ENCODE peak calls at places on chromosomes 2 and 18, in six cellular contexts. One of them, this sample, is unnamed.

GRCh38 chr18:37286801-37287200 is 278.8 kb downstream of the CELF4 start:
- DNase-seq in NCI-H524: no peak
- DNase-seq in mesendoderm: no peak
- DNase-seq in mucosa of gallbladder: no peak
- DNase-seq in NCI-H2171: no peak
- DNase-seq in cardiac muscle cell: no peak
- DNase-seq in this sample: no peak

GRCh38 chr2:111702119-111702808 is 181.7 kb downstream of the ANAPC1 start:
- DNase-seq in NCI-H524: peak; percentile 59
- DNase-seq in mucosa of gallbladder: peak; percentile 37
- DNase-seq in cardiac muscle cell: peak; percentile 80
- DNase-seq in NCI-H2171: no peak
- DNase-seq in mesendoderm: peak; percentile 88
- DNase-seq in this sample: peak; percentile 35

GRCh38 chr2:206392118-206392517 is 51.2 kb upstream of the ADAM23 start:
- DNase-seq in NCI-H524: peak; percentile 46
- DNase-seq in mesendoderm: peak; percentile 67
- DNase-seq in mucosa of gallbladder: no peak
- DNase-seq in cardiac muscle cell: peak; percentile 60
- DNase-seq in NCI-H2171: peak; percentile 12
- DNase-seq in this sample: peak; percentile 33

GRCh38 chr2:119472749-119473148 is 41.1 kb downstream of the TMEM37 start:
- DNase-seq in mucosa of gallbladder: no peak
- DNase-seq in NCI-H524: no peak
- DNase-seq in NCI-H2171: no peak
- DNase-seq in mesendoderm: no peak
- DNase-seq in cardiac muscle cell: no peak
- DNase-seq in this sample: no peak

GRCh38 chr2:226829721-226830631 is 5.9 kb upstream of the RHBDD1 start:
- DNase-seq in mesendoderm: no peak
- DNase-seq in NCI-H2171: no peak
- DNase-seq in NCI-H524: no peak
- DNase-seq in cardiac muscle cell: no peak
- DNase-seq in mucosa of gallbladder: no peak
- DNase-seq in this sample: no peak

GRCh38 chr2:220510668-220511067 is 883.2 kb downstream of the SLC4A3 start:
- DNase-seq in NCI-H2171: no peak
- DNase-seq in NCI-H524: peak; percentile 22
- DNase-seq in cardiac muscle cell: no peak
- DNase-seq in mesendoderm: no peak
- DNase-seq in mucosa of gallbladder: no peak
- DNase-seq in this sample: no peak

GRCh38 chr2:111665551-111666116 is 218.4 kb downstream of the ANAPC1 start:
- DNase-seq in NCI-H524: no peak
- DNase-seq in cardiac muscle cell: no peak
- DNase-seq in NCI-H2171: no peak
- DNase-seq in mucosa of gallbladder: no peak
- DNase-seq in mesendoderm: no peak
- DNase-seq in this sample: no peak

GRCh38 chr2:74026674-74027294 is 42.1 kb downstream of the TET3 start:
- DNase-seq in NCI-H2171: no peak
- DNase-seq in NCI-H524: no peak
- DNase-seq in mesendoderm: peak; percentile 65
- DNase-seq in mucosa of gallbladder: no peak
- DNase-seq in cardiac muscle cell: no peak
- DNase-seq in this sample: no peak

GRCh38 chr2:155381446-155381845 is 683.0 kb downstream of the KCNJ3 start:
- DNase-seq in NCI-H524: no peak
- DNase-seq in mesendoderm: no peak
- DNase-seq in cardiac muscle cell: no peak
- DNase-seq in NCI-H2171: no peak
- DNase-seq in mucosa of gallbladder: no peak
- DNase-seq in this sample: peak; percentile 28

GRCh38 chr2:16900405-16901025 is 234.9 kb upstream of the CYRIA start:
- DNase-seq in cardiac muscle cell: peak; percentile 2
- DNase-seq in NCI-H2171: no peak
- DNase-seq in mucosa of gallbladder: no peak
- DNase-seq in NCI-H524: peak; percentile 18
- DNase-seq in mesendoderm: peak; percentile 80
- DNase-seq in this sample: peak; percentile 8

GRCh38 chr2:16654775-16655456 is 10.7 kb downstream of the CYRIA start:
- DNase-seq in NCI-H524: no peak
- DNase-seq in cardiac muscle cell: no peak
- DNase-seq in mucosa of gallbladder: no peak
- DNase-seq in NCI-H2171: no peak
- DNase-seq in mesendoderm: no peak
- DNase-seq in this sample: no peak

GRCh38 chr2:187654535-187654934 is 100.3 kb upstream of the TFPI start:
- DNase-seq in mesendoderm: no peak
- DNase-seq in cardiac muscle cell: no peak
- DNase-seq in NCI-H524: peak; percentile 77
- DNase-seq in mucosa of gallbladder: no peak
- DNase-seq in NCI-H2171: peak; percentile 45
- DNase-seq in this sample: no peak

GRCh38 chr2:46983065-46983801 is 67.6 kb upstream of the MCFD2 start:
- DNase-seq in mucosa of gallbladder: no peak
- DNase-seq in mesendoderm: peak; percentile 29
- DNase-seq in NCI-H524: peak; percentile 94
- DNase-seq in NCI-H2171: no peak
- DNase-seq in cardiac muscle cell: peak; percentile 60
- DNase-seq in this sample: peak; percentile 64

GRCh38 chr2:176575237-176575744 is 306.0 kb downstream of the MTX2 start:
- DNase-seq in mucosa of gallbladder: no peak
- DNase-seq in cardiac muscle cell: no peak
- DNase-seq in mesendoderm: no peak
- DNase-seq in NCI-H524: no peak
- DNase-seq in NCI-H2171: no peak
- DNase-seq in this sample: no peak

GRCh38 chr2:181157326-181157725 is 176.9 kb downstream of the UBE2E3 start:
- DNase-seq in mesendoderm: no peak
- DNase-seq in mucosa of gallbladder: no peak
- DNase-seq in NCI-H2171: no peak
- DNase-seq in cardiac muscle cell: no peak
- DNase-seq in NCI-H524: no peak
- DNase-seq in this sample: no peak

GRCh38 chr2:201960300-201960699 is 73.4 kb upstream of the FZD7 start:
- DNase-seq in cardiac muscle cell: no peak
- DNase-seq in mesendoderm: no peak
- DNase-seq in NCI-H2171: no peak
- DNase-seq in NCI-H524: peak; percentile 36
- DNase-seq in mucosa of gallbladder: no peak
- DNase-seq in this sample: peak; percentile 39

GRCh38 chr2:101420623-101421022 is 33.3 kb upstream of the CREG2 start:
- DNase-seq in NCI-H2171: no peak
- DNase-seq in cardiac muscle cell: peak; percentile 41
- DNase-seq in mucosa of gallbladder: no peak
- DNase-seq in NCI-H524: no peak
- DNase-seq in mesendoderm: no peak
- DNase-seq in this sample: no peak

GRCh38 chr2:7984693-7985353 is 697.0 kb upstream of the ID2 start:
- DNase-seq in cardiac muscle cell: no peak
- DNase-seq in NCI-H2171: no peak
- DNase-seq in mucosa of gallbladder: no peak
- DNase-seq in mesendoderm: no peak
- DNase-seq in NCI-H524: no peak
- DNase-seq in this sample: no peak

GRCh38 chr2:8659092-8659734 is 22.6 kb upstream of the ID2 start:
- DNase-seq in mucosa of gallbladder: no peak
- DNase-seq in NCI-H2171: no peak
- DNase-seq in cardiac muscle cell: no peak
- DNase-seq in mesendoderm: no peak
- DNase-seq in NCI-H524: no peak
- DNase-seq in this sample: no peak

GRCh38 chr2:199488772-199489400 is 31.1 kb upstream of the SATB2 start:
- DNase-seq in mesendoderm: peak; percentile 85
- DNase-seq in cardiac muscle cell: peak; percentile 72
- DNase-seq in NCI-H524: peak; percentile 59
- DNase-seq in NCI-H2171: no peak
- DNase-seq in mucosa of gallbladder: peak; percentile 59
- DNase-seq in this sample: peak; percentile 54

GRCh38 chr2:12340164-12340563 is 376.6 kb upstream of the TRIB2 start:
- DNase-seq in mucosa of gallbladder: no peak
- DNase-seq in NCI-H524: no peak
- DNase-seq in mesendoderm: no peak
- DNase-seq in cardiac muscle cell: peak; percentile 55
- DNase-seq in NCI-H2171: no peak
- DNase-seq in this sample: no peak

GRCh38 chr2:172200495-172201085 is 97.9 kb upstream of the DLX2 start:
- DNase-seq in cardiac muscle cell: peak; percentile 54
- DNase-seq in mesendoderm: peak; percentile 66
- DNase-seq in NCI-H2171: no peak
- DNase-seq in NCI-H524: peak; percentile 5
- DNase-seq in mucosa of gallbladder: no peak
- DNase-seq in this sample: peak; percentile 30

GRCh38 chr2:233656443-233656842 is 15.3 kb upstream of the UGT1A9 start:
- DNase-seq in NCI-H2171: no peak
- DNase-seq in NCI-H524: no peak
- DNase-seq in mesendoderm: no peak
- DNase-seq in cardiac muscle cell: no peak
- DNase-seq in mucosa of gallbladder: no peak
- DNase-seq in this sample: no peak

GRCh38 chr2:109438146-109438545 is 175.6 kb downstream of the SEPTIN10 start:
- DNase-seq in NCI-H524: no peak
- DNase-seq in mucosa of gallbladder: no peak
- DNase-seq in NCI-H2171: no peak
- DNase-seq in mesendoderm: no peak
- DNase-seq in cardiac muscle cell: no peak
- DNase-seq in this sample: no peak

GRCh38 chr18:24616638-24617037 is 156.2 kb downstream of the HRH4 start:
- DNase-seq in cardiac muscle cell: no peak
- DNase-seq in NCI-H2171: no peak
- DNase-seq in mesendoderm: no peak
- DNase-seq in mucosa of gallbladder: no peak
- DNase-seq in NCI-H524: no peak
- DNase-seq in this sample: no peak

GRCh38 chr2:191318037-191318728 is 73.0 kb downstream of the MYO1B start:
- DNase-seq in cardiac muscle cell: peak; percentile 71
- DNase-seq in NCI-H524: no peak
- DNase-seq in mucosa of gallbladder: no peak
- DNase-seq in NCI-H2171: no peak
- DNase-seq in mesendoderm: peak; percentile 76
- DNase-seq in this sample: peak; percentile 20

GRCh38 chr2:218476676-218477075 is 57.8 kb downstream of the VIL1 start:
- DNase-seq in mesendoderm: no peak
- DNase-seq in NCI-H2171: no peak
- DNase-seq in NCI-H524: no peak
- DNase-seq in mucosa of gallbladder: peak; percentile 22
- DNase-seq in cardiac muscle cell: peak; percentile 47
- DNase-seq in this sample: no peak

GRCh38 chr18:9648431-9649163 is 34.2 kb upstream of the PPP4R1 start:
- DNase-seq in NCI-H2171: no peak
- DNase-seq in mesendoderm: no peak
- DNase-seq in NCI-H524: no peak
- DNase-seq in cardiac muscle cell: no peak
- DNase-seq in mucosa of gallbladder: no peak
- DNase-seq in this sample: no peak

GRCh38 chr2:238644095-238645081 is 203.5 kb upstream of the TWIST2 start:
- DNase-seq in cardiac muscle cell: peak; percentile 92
- DNase-seq in NCI-H524: no peak
- DNase-seq in NCI-H2171: no peak
- DNase-seq in mucosa of gallbladder: no peak
- DNase-seq in mesendoderm: no peak
- DNase-seq in this sample: no peak

GRCh38 chr2:8119782-8120551 is 561.9 kb upstream of the ID2 start:
- DNase-seq in NCI-H524: no peak
- DNase-seq in mesendoderm: peak; percentile 34
- DNase-seq in cardiac muscle cell: peak; percentile 74
- DNase-seq in mucosa of gallbladder: peak; percentile 43
- DNase-seq in NCI-H2171: no peak
- DNase-seq in this sample: no peak

GRCh38 chr2:144510206-144510991 is 9.5 kb downstream of the ZEB2 start:
- DNase-seq in NCI-H2171: no peak
- DNase-seq in mesendoderm: peak; percentile 98
- DNase-seq in mucosa of gallbladder: no peak
- DNase-seq in NCI-H524: peak; percentile 48
- DNase-seq in cardiac muscle cell: no peak
- DNase-seq in this sample: no peak

GRCh38 chr2:100819365-100820345 is at the start of gene NPAS2:
- DNase-seq in cardiac muscle cell: peak; percentile 79
- DNase-seq in NCI-H2171: peak; percentile 3
- DNase-seq in NCI-H524: peak; percentile 13
- DNase-seq in mucosa of gallbladder: no peak
- DNase-seq in mesendoderm: peak; percentile 43
- DNase-seq in this sample: no peak

This sample was measured in NCI-H1694 treated with DMSO at 0.1 percent for 48 hours.